ENCODE peak calls at places on chromosomes 5 and 9, in ten cellular contexts. U is KG1; G is mesothelial cell of epicardium; F is T-cell; K is NCI-H2081; J is HFF-Myc; D is AG20443; W is NCI-H2029 treated with DMSO at 0.1 percent for 48 hours; E is CD4-positive, alpha-beta T cell; Q is lung microvascular endothelial cell. L is an unnamed sample.

GRCh38 chr9:83503881-83504280 is 34.3 kb downstream of the FRMD3 start:
- DNase-seq in U (no peak), G (no peak), F (no peak), K (no peak), J (no peak), D (no peak), W (no peak), E (no peak), Q (no peak), L (no peak)

GRCh38 chr9:133604214-133604613 is 5.0 kb downstream of the FAM163B start:
- DNase-seq in U (no peak), G (no peak), F (peak; percentile 22), K (peak; percentile 24), J (no peak), D (no peak), W (no peak), E (peak; percentile 42), Q (no peak), L (peak; percentile 29)

GRCh38 chr5:77066823-77067442 is 20.2 kb downstream of the ZBED3 start:
- DNase-seq in U (no peak), G (no peak), F (no peak), K (no peak), J (no peak), D (peak; percentile 84), W (no peak), E (no peak), Q (peak; percentile 58), L (no peak)

GRCh38 chr9:121233906-121234901 is 32.5 kb upstream of the RAB14 start:
- DNase-seq in U (no peak), G (no peak), F (no peak), K (no peak), J (peak; percentile 88), D (peak; percentile 28), W (no peak), E (no peak), Q (peak; percentile 65), L (no peak)

GRCh38 chr9:105658351-105658750 is 3.9 kb upstream of the TAL2 start:
- DNase-seq in U (no peak), G (no peak), F (no peak), K (no peak), J (no peak), D (no peak), W (no peak), E (no peak), Q (no peak), L (no peak)

GRCh38 chr9:13252852-13253251 is 26.6 kb downstream of the MPDZ start:
- DNase-seq in U (no peak), G (no peak), F (no peak), K (no peak), J (no peak), D (no peak), W (no peak), E (no peak), Q (no peak), L (no peak)

GRCh38 chr5:133147411-133147810 is 95.6 kb downstream of the HSPA4 start:
- DNase-seq in U (peak; percentile 4), G (no peak), F (no peak), K (no peak), J (peak; percentile 27), D (no peak), W (no peak), E (no peak), Q (peak; percentile 9), L (no peak)

GRCh38 chr9:134933076-134933659 is 15.5 kb upstream of the FCN1 start:
- DNase-seq in U (no peak), G (no peak), F (no peak), K (no peak), J (no peak), D (no peak), W (no peak), E (no peak), Q (no peak), L (no peak)

GRCh38 chr9:104093162-104093561 is 947 bp upstream of the SMC2 start:
- DNase-seq in U (peak; percentile 28), G (no peak), F (no peak), K (no peak), J (no peak), D (no peak), W (no peak), E (no peak), Q (peak; percentile 19), L (no peak)

GRCh38 chr5:94632024-94632423 is 13.6 kb downstream of the SLF1 start:
- DNase-seq in U (no peak), G (no peak), F (no peak), K (no peak), J (no peak), D (no peak), W (no peak), E (no peak), Q (peak; percentile 5), L (no peak)

GRCh38 chr5:127572930-127573329 is 55.5 kb downstream of the PRRC1 start:
- DNase-seq in U (no peak), G (no peak), F (no peak), K (no peak), J (no peak), D (no peak), W (no peak), E (no peak), Q (no peak), L (no peak)

GRCh38 chr5:164277720-164278119 is 772.3 kb downstream of the MAT2B start:
- DNase-seq in U (no peak), G (no peak), F (no peak), K (no peak), J (no peak), D (no peak), W (no peak), E (no peak), Q (peak; percentile 2), L (no peak)